ENCODE peak calls at places on chromosomes 4 and X, in seven cellular contexts. F is brain microvascular endothelial cell, P is aorta, W is psoas muscle, G is BJ, C is AG04449, K is heart left ventricle. M is an unnamed sample.

GRCh38 chr4:8082517-8083055 is 76.0 kb downstream of the ABLIM2 start:
- DNase-seq in F (no peak), P (no peak), W (peak), G (no peak), C (no peak), K (no peak), M (no peak)

GRCh38 chrX:21730011-21730410 is 27.9 kb downstream of the SMPX start:
- DNase-seq in F (no peak), P (no peak), W (no peak), G (no peak), C (no peak), K (no peak), M (no peak)

GRCh38 chrX:42755820-42756219 is 22.1 kb downstream of the PPP1R2C start:
- DNase-seq in F (peak), P (peak), W (peak), G (peak), C (peak), K (peak), M (peak)

GRCh38 chr4:148054275-148054674 is 322.4 kb downstream of the ARHGAP10 start:
- DNase-seq in F (peak), P (no peak), W (no peak), G (no peak), C (no peak), K (no peak), M (peak)

GRCh38 chrX:21779095-21779494 is 21.2 kb upstream of the SMPX start:
- DNase-seq in F (no peak), P (no peak), W (no peak), G (no peak), C (no peak), K (no peak), M (no peak)

GRCh38 chr4:185550933-185551332 is 15.6 kb upstream of the PDLIM3 start:
- DNase-seq in F (no peak), P (no peak), W (no peak), G (no peak), C (no peak), K (no peak), M (no peak)

GRCh38 chr4:7156273-7157139 is 35.8 kb upstream of the SORCS2 start:
- DNase-seq in F (peak), P (no peak), W (peak), G (no peak), C (no peak), K (peak), M (no peak)

GRCh38 chr4:74588350-74588749 is 143.4 kb downstream of the AREG start:
- DNase-seq in F (no peak), P (no peak), W (no peak), G (no peak), C (no peak), K (no peak), M (no peak)

GRCh38 chr4:59571805-59572430 is 1628.2 kb upstream of the ADGRL3 start:
- DNase-seq in F (no peak), P (no peak), W (no peak), G (no peak), C (no peak), K (no peak), M (no peak)

GRCh38 chr4:120680647-120681228 is 241.8 kb downstream of the PRDM5 start:
- DNase-seq in F (no peak), P (no peak), W (no peak), G (no peak), C (no peak), K (no peak), M (no peak)

GRCh38 chrX:72126048-72126415 is 5.7 kb downstream of the RTL5 start:
- DNase-seq in F (no peak), P (no peak), W (no peak), G (no peak), C (no peak), K (no peak), M (no peak)

GRCh38 chr4:10965196-10965595 is 280.6 kb upstream of the CLNK start:
- DNase-seq in F (no peak), P (no peak), W (no peak), G (no peak), C (no peak), K (no peak), M (no peak)

GRCh38 chr4:26069218-26069617 is 155.2 kb downstream of the SMIM20 start:
- DNase-seq in F (no peak), P (no peak), W (no peak), G (no peak), C (no peak), K (no peak), M (no peak)

GRCh38 chr4:182745268-182745667 is 171.9 kb downstream of the DCTD start:
- DNase-seq in F (peak), P (no peak), W (no peak), G (no peak), C (no peak), K (no peak), M (no peak)

GRCh38 chrX:140701480-140701879 is 8.1 kb upstream of the LINC00632 start:
- DNase-seq in F (peak), P (no peak), W (no peak), G (no peak), C (no peak), K (no peak), M (no peak)

GRCh38 chr4:73836373-73837269 is at the start of gene CXCL6:
- DNase-seq in F (no peak), P (peak), W (peak), G (no peak), C (no peak), K (no peak), M (no peak)

GRCh38 chr4:94390804-94391410 is 48.3 kb upstream of the HPGDS start:
- DNase-seq in F (no peak), P (no peak), W (no peak), G (no peak), C (no peak), K (no peak), M (no peak)

GRCh38 chr4:110484029-110484428 is 8.1 kb downstream of the ENPEP start:
- DNase-seq in F (no peak), P (no peak), W (no peak), G (no peak), C (no peak), K (no peak), M (no peak)

GRCh38 chr4:77701111-77701510 is 95.5 kb downstream of the CXCL13 start:
- DNase-seq in F (no peak), P (no peak), W (no peak), G (no peak), C (no peak), K (no peak), M (no peak)

GRCh38 chrX:51461053-51462050 is 35.0 kb downstream of the NUDT11 start:
- DNase-seq in F (peak), P (no peak), W (no peak), G (no peak), C (no peak), K (no peak), M (no peak)

GRCh38 chr4:145525291-145525740 is 43.7 kb downstream of the SMAD1 start:
- DNase-seq in F (no peak), P (no peak), W (no peak), G (no peak), C (no peak), K (no peak), M (no peak)

GRCh38 chr4:8544282-8544681 is 35.9 kb upstream of the GPR78 start:
- DNase-seq in F (no peak), P (peak), W (no peak), G (no peak), C (no peak), K (no peak), M (no peak)

GRCh38 chrX:68599256-68600152 is 48.0 kb upstream of the STARD8 start:
- DNase-seq in F (peak), P (no peak), W (no peak), G (no peak), C (no peak), K (no peak), M (no peak)

GRCh38 chr4:8910100-8910821 is 38.6 kb upstream of the HMX1 start:
- DNase-seq in F (no peak), P (peak), W (no peak), G (no peak), C (no peak), K (no peak), M (no peak)

GRCh38 chr4:107392951-107393350 is 327.1 kb downstream of the PAPSS1 start:
- DNase-seq in F (no peak), P (no peak), W (peak), G (no peak), C (no peak), K (no peak), M (no peak)

GRCh38 chrX:104482757-104483156 is 83.2 kb upstream of the IL1RAPL2 start:
- DNase-seq in F (no peak), P (no peak), W (no peak), G (no peak), C (no peak), K (no peak), M (no peak)

GRCh38 chrX:25968920-25969319 is 169.2 kb upstream of the MAGEB18 start:
- DNase-seq in F (no peak), P (peak), W (no peak), G (no peak), C (no peak), K (no peak), M (no peak)

GRCh38 chr4:83361416-83362196 is 27.0 kb upstream of the HPSE start:
- DNase-seq in F (no peak), P (no peak), W (no peak), G (no peak), C (no peak), K (no peak), M (no peak)

GRCh38 chr4:76301068-76301774 is 5.3 kb upstream of the STBD1 start:
- DNase-seq in F (peak), P (no peak), W (peak), G (peak), C (peak), K (no peak), M (peak)

GRCh38 chrX:8607326-8607725 is 124.6 kb downstream of the ANOS1 start:
- DNase-seq in F (peak), P (no peak), W (no peak), G (no peak), C (no peak), K (no peak), M (peak)

GRCh38 chr4:93791570-93792195 is 36.9 kb upstream of the ATOH1 start:
- DNase-seq in F (peak), P (no peak), W (peak), G (no peak), C (peak), K (peak), M (no peak)

GRCh38 chrX:125953769-125954168 is 212.3 kb downstream of the DCAF12L2 start:
- DNase-seq in F (no peak), P (no peak), W (no peak), G (no peak), C (no peak), K (no peak), M (no peak)

GRCh38 chr4:76341063-76341462 is 34.5 kb downstream of the STBD1 start:
- DNase-seq in F (peak), P (no peak), W (no peak), G (peak), C (peak), K (no peak), M (peak)

GRCh38 chr4:165865995-165866650 is 6.9 kb upstream of the TLL1 start:
- DNase-seq in F (no peak), P (no peak), W (no peak), G (no peak), C (no peak), K (no peak), M (no peak)

GRCh38 chr4:99826016-99826415 is 9.4 kb downstream of the DAPP1 start:
- DNase-seq in F (no peak), P (no peak), W (no peak), G (no peak), C (no peak), K (no peak), M (no peak)

GRCh38 chr4:47160095-47160494 is 128.7 kb downstream of the GABRB1 start:
- DNase-seq in F (no peak), P (no peak), W (no peak), G (no peak), C (no peak), K (no peak), M (no peak)

GRCh38 chr4:39522068-39522467 is 5.2 kb downstream of the UGDH start:
- DNase-seq in F (no peak), P (no peak), W (no peak), G (no peak), C (no peak), K (no peak), M (no peak)
- H3K4me3 ChIP-seq in F (no peak), P (no peak), W (no peak), G (no peak), C (no peak), K (no peak), M (no peak)

GRCh38 chr4:27787195-27787594 is 926.6 kb downstream of the STIM2 start:
- DNase-seq in F (no peak), P (no peak), W (no peak), G (no peak), C (no peak), K (no peak), M (no peak)

GRCh38 chr4:27790911-27791310 is 930.3 kb downstream of the STIM2 start:
- DNase-seq in F (peak), P (no peak), W (no peak), G (no peak), C (no peak), K (no peak), M (no peak)

GRCh38 chr4:27791640-27792039 is 931.0 kb downstream of the STIM2 start:
- DNase-seq in F (peak), P (no peak), W (no peak), G (no peak), C (no peak), K (no peak), M (no peak)

DNA sequence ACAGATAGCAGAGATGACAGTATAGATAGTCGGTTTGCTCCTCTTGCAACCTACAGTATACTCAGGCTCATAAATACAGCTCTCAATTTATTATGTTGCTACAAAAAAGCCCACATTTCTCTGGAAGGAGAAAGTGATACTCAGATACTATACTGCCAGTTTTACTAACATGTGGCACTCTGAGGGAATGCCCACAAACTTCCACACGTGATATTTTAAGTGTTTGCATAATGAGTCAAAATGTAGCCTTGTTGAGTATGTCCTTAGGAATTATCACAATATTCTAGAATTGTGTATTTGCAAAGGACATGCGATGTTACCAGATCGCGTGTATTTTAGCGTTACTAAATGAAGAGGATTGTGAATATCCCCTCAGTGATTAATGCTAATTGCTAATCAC is 929.1 kb downstream of the STIM2 start:
- DNase-seq in F (peak), P (no peak), W (no peak), G (no peak), C (no peak), K (no peak), M (no peak)
- H3K4me3 ChIP-seq in F (no peak), P (no peak), W (no peak), G (no peak), C (no peak), K (no peak), M (no peak)

GRCh38 chr4:70061980-70062379 is 11.7 kb downstream of the HTN1 start:
- DNase-seq in F (no peak), P (no peak), W (no peak), G (no peak), C (no peak), K (no peak), M (no peak)
- H3K4me3 ChIP-seq in F (no peak), P (no peak), W (no peak), G (no peak), C (no peak), K (no peak), M (no peak)

GRCh38 chr4:132227349-132228165 is 921.5 kb upstream of the PCDH10 start:
- DNase-seq in F (peak), P (peak), W (peak), G (no peak), C (no peak), K (no peak), M (no peak)
- H3K4me3 ChIP-seq in F (peak), P (no peak), W (no peak), G (no peak), C (no peak), K (no peak), M (peak)

DNA sequence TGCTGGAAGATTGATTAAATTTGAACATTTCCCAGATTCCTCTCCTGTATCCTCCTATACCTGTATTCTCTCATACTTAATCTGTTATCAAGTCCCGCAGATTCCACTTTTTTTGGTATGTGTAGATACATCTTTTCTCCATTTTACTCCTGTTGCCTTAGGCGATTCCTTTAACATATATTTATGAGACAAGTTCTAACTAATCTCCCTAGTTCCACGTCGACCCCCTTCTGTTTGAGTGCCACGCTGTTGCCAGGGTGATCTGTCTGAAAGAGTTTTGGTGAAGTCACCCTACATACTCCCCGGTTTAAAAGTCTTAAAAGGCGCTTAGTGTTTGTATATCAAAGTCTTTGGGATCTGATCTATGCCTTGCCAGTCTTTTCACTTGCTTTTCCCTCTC is 2.4 kb downstream of the HNRNPH2 start:
- DNase-seq in F (no peak), P (no peak), W (no peak), G (no peak), C (no peak), K (no peak), M (no peak)
- H3K4me3 ChIP-seq in F (no peak), P (no peak), W (peak), G (no peak), C (peak), K (no peak), M (peak)

DNA sequence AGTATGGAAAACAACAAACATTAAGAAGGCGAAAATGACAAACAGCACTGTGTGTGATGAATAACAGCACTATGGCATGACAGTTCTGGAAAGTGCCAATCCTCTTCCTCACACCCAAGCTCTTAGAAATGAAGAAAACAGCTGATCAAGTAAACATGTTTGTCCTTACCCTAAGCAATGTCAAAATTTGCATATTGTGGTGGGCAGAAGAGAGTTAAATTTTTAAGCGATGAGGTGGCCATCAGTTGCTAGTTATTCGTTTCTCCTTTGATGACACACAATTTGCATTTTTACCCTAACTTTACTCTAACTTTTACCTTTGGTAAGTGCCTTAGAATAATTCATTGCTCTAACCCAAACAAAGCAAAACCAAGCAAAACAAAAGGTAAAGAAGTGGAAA is 8.8 kb downstream of the PROM1 start:
- DNase-seq in F (no peak), P (no peak), W (no peak), G (no peak), C (no peak), K (no peak), M (peak)
- H3K4me3 ChIP-seq in F (no peak), P (no peak), W (no peak), G (no peak), C (no peak), K (no peak), M (no peak)

GRCh38 chrX:48709522-48710117 is 13.1 kb downstream of the SUV39H1 start:
- DNase-seq in F (no peak), P (no peak), W (no peak), G (no peak), C (no peak), K (no peak), M (no peak)

GRCh38 chrX:48711929-48712505 is 15.5 kb downstream of the SUV39H1 start:
- DNase-seq in F (no peak), P (no peak), W (no peak), G (no peak), C (no peak), K (no peak), M (no peak)

GRCh38 chrX:48714573-48714972 is 18.0 kb downstream of the SUV39H1 start:
- DNase-seq in F (no peak), P (no peak), W (no peak), G (no peak), C (no peak), K (no peak), M (no peak)

GRCh38 chrX:48713847-48714246 is 17.3 kb downstream of the SUV39H1 start:
- DNase-seq in F (no peak), P (no peak), W (no peak), G (no peak), C (no peak), K (no peak), M (no peak)

GRCh38 chrX:48711162-48711928 is 14.8 kb downstream of the SUV39H1 start:
- DNase-seq in F (no peak), P (no peak), W (no peak), G (no peak), C (no peak), K (no peak), M (no peak)
- H3K4me3 ChIP-seq in F (no peak), P (no peak), W (peak), G (no peak), C (no peak), K (no peak), M (no peak)

DNA sequence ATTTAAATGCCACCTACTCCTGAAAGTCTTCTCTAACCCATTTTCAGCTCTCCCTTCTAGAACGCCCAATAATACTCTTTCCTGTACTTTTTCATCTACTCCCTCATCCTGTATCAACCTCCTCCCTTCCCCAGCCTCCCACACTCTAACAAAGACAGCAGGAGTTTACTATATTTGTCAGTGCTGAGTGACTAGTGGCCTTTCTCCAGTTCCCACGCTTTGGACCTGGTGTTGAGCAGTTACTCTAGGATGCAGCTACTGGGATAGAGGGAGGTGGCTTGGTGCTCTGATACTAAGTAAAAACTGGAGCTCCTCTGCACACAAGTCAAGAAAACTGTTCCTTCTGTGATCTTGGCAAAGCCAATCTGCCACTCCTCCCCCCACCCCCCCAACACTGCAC is 36.1 kb upstream of the KLHL13 start:
- DNase-seq in F (no peak), P (no peak), W (no peak), G (no peak), C (no peak), K (peak), M (no peak)
- H3K4me3 ChIP-seq in F (no peak), P (no peak), W (no peak), G (no peak), C (no peak), K (no peak), M (no peak)